ENCODE peak calls at places on chromosomes 7 and 10, in four cellular contexts. K, H, R and V are unnamed samples.

GRCh38 chr10:86047588-86047987 is 319.0 kb downstream of the GRID1 start:
- DNase-seq in H (no peak), R (no peak), K (no peak), V (no peak)

GRCh38 chr10:129192344-129193128 is 274.5 kb upstream of the MGMT start:
- DNase-seq in R (no peak), K (no peak), H (no peak), V (no peak)

GRCh38 chr7:93651603-93652159 is 77.2 kb upstream of the CALCR start:
- DNase-seq in R (no peak), H (no peak), K (no peak), V (no peak)

GRCh38 chr7:1906087-1906830 is 236.2 kb downstream of the ELFN1 start:
- DNase-seq in K (peak), H (no peak), R (no peak), V (no peak)

GRCh38 chr7:35908305-35909223 is 107.7 kb downstream of the SEPTIN7 start:
- DNase-seq in H (no peak), R (no peak), K (no peak), V (no peak)

GRCh38 chr10:43254199-43254730 is 12.6 kb downstream of the RASGEF1A start:
- DNase-seq in H (no peak), K (peak), R (no peak), V (peak)

GRCh38 chr7:151762501-151763245 is 114.2 kb downstream of the PRKAG2 start:
- DNase-seq in R (no peak), K (no peak), H (no peak), V (no peak)

GRCh38 chr7:89129600-89130375 is 334.3 kb upstream of the TEX47 start:
- DNase-seq in R (no peak), H (no peak), K (no peak), V (no peak)

GRCh38 chr7:12557282-12557681 is 13.2 kb upstream of the SCIN start:
- DNase-seq in K (no peak), H (no peak), R (no peak), V (no peak)

GRCh38 chr10:99124376-99124775 is 111.3 kb downstream of the HPSE2 start:
- DNase-seq in K (no peak), R (no peak), H (no peak), V (no peak)

GRCh38 chr7:130210181-130210935 is 2.7 kb downstream of the SSMEM1 start:
- DNase-seq in K (no peak), H (no peak), R (no peak), V (no peak)

GRCh38 chr7:114415054-114415997 is 711 bp downstream of the FOXP2 start:
- DNase-seq in K (no peak), H (no peak), R (no peak), V (no peak)

GRCh38 chr7:98357751-98358161 is 43.1 kb downstream of the BAIAP2L1 start:
- DNase-seq in H (peak), R (no peak), K (peak), V (no peak)

GRCh38 chr7:129376778-129377700 is 57.2 kb upstream of the STRIP2 start:
- DNase-seq in K (no peak), R (no peak), H (peak), V (no peak)

GRCh38 chr7:5470167-5470532 is 46.5 kb upstream of the TNRC18 start:
- DNase-seq in R (no peak), K (no peak), H (no peak), V (no peak)

GRCh38 chr10:70350501-70350900 is 31.9 kb downstream of the LRRC20 start:
- DNase-seq in H (no peak), K (peak), R (no peak), V (no peak)

GRCh38 chr10:71868192-71868697 is 17.2 kb upstream of the PSAP start:
- DNase-seq in R (peak), K (peak), H (peak), V (no peak)

GRCh38 chr10:60940435-60940834 is 3.5 kb downstream of the RHOBTB1 start:
- DNase-seq in H (no peak), R (no peak), K (no peak), V (no peak)

GRCh38 chr10:35329520-35329919 is 6.8 kb upstream of the CCNY start:
- DNase-seq in H (no peak), R (no peak), K (no peak), V (no peak)

GRCh38 chr7:129816742-129817141 is 136.0 kb downstream of the UBE2H start:
- DNase-seq in K (no peak), R (no peak), H (no peak), V (no peak)

GRCh38 chr7:39664585-39664984 is 41.2 kb downstream of the RALA start:
- DNase-seq in R (no peak), K (no peak), H (no peak), V (no peak)

GRCh38 chr10:104209575-104210198 is 22.5 kb downstream of the CFAP43 start:
- DNase-seq in H (peak), R (no peak), K (no peak), V (no peak)

GRCh38 chr10:124030711-124031110 is 62.7 kb downstream of the CHST15 start:
- DNase-seq in K (peak), R (peak), H (no peak), V (no peak)

DNA sequence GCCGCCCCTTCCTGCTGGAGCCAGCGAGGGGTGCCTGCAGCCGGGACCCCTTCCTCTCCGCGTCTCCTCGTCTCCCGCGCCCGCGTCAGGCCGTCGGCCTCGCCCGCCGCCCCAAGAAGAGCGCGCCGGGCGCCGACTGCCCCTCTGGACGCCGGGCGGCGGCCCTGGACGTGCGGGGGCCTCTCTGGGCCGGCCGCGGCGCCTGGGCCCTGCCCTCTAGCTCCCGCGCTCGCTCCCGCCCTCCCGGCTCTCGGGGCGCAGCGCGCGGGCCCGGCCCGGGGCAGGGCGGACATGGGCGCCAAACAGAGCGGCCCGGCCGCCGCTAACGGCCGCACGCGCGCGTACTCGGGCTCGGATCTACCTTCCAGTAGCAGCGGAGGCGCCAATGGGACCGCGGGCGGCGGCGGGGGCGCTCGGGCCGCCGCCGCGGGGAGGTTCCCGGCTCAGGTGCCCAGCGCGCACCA is 702 bp downstream of the ZNRF2 start:
- DNase-seq in H (peak), R (no peak), K (peak), V (no peak)
- TF ChIP-seq CTCF in H (no peak), R (no peak), K (no peak), V (no peak)

GRCh38 chr7:47210283-47210854 is 371.5 kb downstream of the TNS3 start:
- DNase-seq in R (no peak), H (no peak), K (no peak), V (no peak)
- TF ChIP-seq CTCF in R (no peak), H (no peak), K (no peak), V (no peak)

GRCh38 chr10:79382491-79382941 is 35.2 kb downstream of the PPIF start:
- DNase-seq in K (peak), R (peak), H (no peak), V (peak)
- TF ChIP-seq CTCF in K (no peak), R (no peak), H (no peak), V (no peak)

GRCh38 chr7:15007507-15007906 is 105.0 kb upstream of the DGKB start:
- DNase-seq in K (no peak), H (no peak), R (no peak), V (no peak)
- TF ChIP-seq CTCF in K (no peak), H (peak), R (peak), V (peak)